ENCODE peak calls at places on chromosomes 4 and X, in four cellular contexts. Z is uterus, I is esophagus squamous epithelium, O is tibial nerve. X is an unnamed sample.

GRCh38 chr4:82241534-82241933 is 132.3 kb downstream of the HNRNPD start:
- DNase-seq in Z (no peak), I (no peak), O (no peak), X (no peak)

GRCh38 chr4:185903205-185903604 is 91.2 kb upstream of the SORBS2 start:
- DNase-seq in I (no peak), O (no peak), Z (no peak), X (no peak)

GRCh38 chr4:99536148-99536728 is 25.4 kb downstream of the C4orf17 start:
- DNase-seq in Z (no peak), I (no peak), O (no peak), X (no peak)

GRCh38 chr4:88697588-88698329 is at the start of gene NAP1L5:
- DNase-seq in O (peak), Z (peak), I (no peak), X (peak)

GRCh38 chr4:3832536-3833220 is 66.5 kb downstream of the ADRA2C start:
- DNase-seq in Z (no peak), I (no peak), O (no peak), X (no peak)

GRCh38 chrX:11352296-11352741 is 59.1 kb downstream of the AMELX start:
- DNase-seq in I (no peak), Z (no peak), O (no peak), X (no peak)

GRCh38 chr4:148445071-148445902 is 3.1 kb upstream of the NR3C2 start:
- DNase-seq in Z (peak), I (peak), O (peak), X (peak)

GRCh38 chr4:21625447-21625846 is 323.1 kb downstream of the KCNIP4 start:
- DNase-seq in I (no peak), Z (no peak), O (no peak), X (no peak)

GRCh38 chr4:56640907-56641493 is 40.1 kb downstream of the HOPX start:
- DNase-seq in Z (no peak), I (no peak), O (no peak), X (no peak)

GRCh38 chr4:87966095-87966496 is 9.4 kb upstream of the SPP1 start:
- DNase-seq in Z (no peak), O (no peak), I (no peak), X (no peak)

GRCh38 chr4:13920111-13920875 is 292.8 kb upstream of the BOD1L1 start:
- DNase-seq in Z (no peak), O (no peak), I (no peak), X (no peak)

GRCh38 chr4:154033921-154034320 is 245.0 kb upstream of the SFRP2 start:
- DNase-seq in Z (no peak), I (no peak), O (no peak), X (no peak)

GRCh38 chrX:123920065-123920785 is 41.3 kb upstream of the STAG2 start:
- DNase-seq in Z (no peak), O (no peak), I (no peak), X (no peak)

GRCh38 chr4:93719552-93719951 is 109.0 kb upstream of the ATOH1 start:
- DNase-seq in Z (no peak), I (no peak), O (no peak), X (no peak)

GRCh38 chr4:156598138-156598681 is 373.4 kb downstream of the PDGFC start:
- DNase-seq in Z (no peak), O (no peak), I (no peak), X (no peak)

GRCh38 chrX:106894392-106894909 is 8.7 kb downstream of the RIPPLY1 start:
- DNase-seq in O (peak), Z (peak), I (no peak), X (peak)

DNA sequence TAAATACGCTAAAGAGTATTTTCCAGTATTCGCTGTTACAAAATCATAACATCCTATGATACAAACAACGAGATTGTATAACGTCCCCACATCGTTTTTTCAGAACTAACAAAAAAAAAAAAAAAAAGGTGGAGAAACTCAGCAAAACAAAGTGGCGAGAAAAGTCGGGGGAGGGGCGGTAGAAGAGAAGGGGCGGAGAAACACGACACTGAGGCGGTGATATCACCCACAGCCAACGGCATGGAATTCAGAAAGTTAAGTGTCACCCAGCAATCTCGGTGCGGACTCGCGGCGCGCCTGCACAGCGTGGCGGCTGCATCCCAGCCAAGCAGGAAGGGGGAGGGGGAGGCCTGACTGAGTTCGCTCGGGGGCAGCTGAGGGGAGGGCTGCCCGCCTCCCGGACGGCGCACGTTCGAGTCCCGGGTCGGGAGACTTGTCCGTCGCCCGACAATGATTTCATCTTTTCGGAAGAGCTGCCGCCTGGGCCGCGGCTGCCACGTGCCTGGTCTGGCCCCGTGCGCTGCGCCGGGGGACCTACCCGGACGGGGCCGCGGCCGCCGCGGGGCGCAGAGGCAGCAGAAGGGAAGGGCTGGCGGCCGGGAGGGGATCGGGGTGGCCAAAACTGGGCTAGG is 830 bp downstream of the SETD7 start:
- DNase-seq in Z (peak), I (peak), O (peak), X (peak)
- TF ChIP-seq POLR2A in Z (peak), I (peak), O (peak), X (peak)

DNA sequence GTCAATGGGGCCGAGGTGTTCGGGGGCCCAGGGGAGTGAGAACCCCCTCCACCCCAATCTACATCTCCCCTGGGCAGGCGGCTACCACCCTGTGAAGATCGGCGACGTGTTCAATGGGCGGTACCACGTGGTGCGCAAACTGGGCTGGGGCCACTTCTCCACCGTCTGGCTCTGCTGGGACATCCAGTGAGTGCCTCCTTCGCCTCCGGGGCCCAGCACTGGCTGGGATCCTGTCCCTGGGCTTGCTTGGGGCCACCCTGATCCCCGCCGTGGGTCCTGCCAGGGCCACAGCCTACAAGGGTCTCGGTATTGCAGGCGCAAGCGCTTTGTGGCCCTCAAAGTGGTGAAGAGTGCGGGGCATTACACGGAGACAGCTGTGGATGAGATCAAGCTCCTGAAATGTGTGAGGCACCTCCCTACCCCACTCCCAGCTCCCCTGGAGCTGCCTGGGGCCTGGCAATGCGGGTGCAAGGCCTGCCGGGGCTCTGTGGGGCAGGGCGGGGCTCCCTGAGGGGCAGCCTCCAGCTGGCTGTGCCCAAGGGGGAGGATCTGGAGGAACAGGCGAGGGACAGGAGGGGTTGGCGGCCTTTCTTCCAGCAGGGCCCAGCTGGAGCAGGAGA is 697 bp downstream of the SRPK3 start:
- DNase-seq in O (no peak), I (no peak), Z (no peak), X (no peak)
- TF ChIP-seq POLR2A in O (no peak), I (no peak), Z (no peak), X (no peak)

DNA sequence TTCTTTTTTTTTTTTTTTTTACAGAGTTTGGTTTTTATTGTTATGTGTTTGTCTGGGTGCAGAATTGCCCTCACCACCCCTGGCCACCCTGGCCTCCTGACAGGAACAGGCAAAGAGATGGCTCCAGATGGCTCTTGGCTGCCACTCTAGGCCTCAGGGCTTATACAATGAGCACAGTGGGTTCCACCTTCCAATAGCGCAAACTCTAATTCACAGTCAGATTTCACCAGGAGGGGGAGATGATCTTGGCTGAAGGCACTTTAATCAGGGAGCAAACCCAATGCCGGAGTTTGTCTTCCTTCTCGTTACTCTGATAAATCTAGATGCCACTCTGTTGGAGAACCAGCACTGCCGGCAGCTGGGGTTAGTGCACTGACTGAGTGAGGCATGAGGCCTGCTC is 24.9 kb downstream of the CPE start:
- DNase-seq in Z (no peak), O (no peak), I (no peak), X (no peak)
- TF ChIP-seq POLR2A in Z (no peak), O (no peak), I (no peak), X (no peak)

GRCh38 chr4:76830612-76831474 is 67.1 kb downstream of the SOWAHB start:
- DNase-seq in O (no peak), Z (peak), I (no peak), X (no peak)
- TF ChIP-seq POLR2A in O (no peak), Z (no peak), I (no peak), X (no peak)

X was measured in upper lobe of left lung.